ENCODE peak calls at places on chromosomes 12 and 14, in six cellular contexts. G is transverse colon, A is HepG2, U is tibial nerve, J is stomach, D is GM12878. V is an unnamed sample.

GRCh38 chr12:74780458-74781241 is 243.0 kb downstream of the ATXN7L3B start:
- DNase-seq in G (no peak), A (no peak), U (no peak), J (no peak), D (no peak), V (no peak)

GRCh38 chr12:77130193-77130592 is 64.8 kb upstream of the E2F7 start:
- DNase-seq in G (no peak), A (no peak), U (no peak), J (no peak), D (no peak), V (no peak)

GRCh38 chr12:2064078-2064507 is 11.3 kb downstream of the CACNA1C start:
- DNase-seq in G (no peak), A (no peak), U (no peak), J (no peak), D (peak), V (no peak)

GRCh38 chr14:103930051-103930604 is 1.9 kb downstream of the TDRD9 start:
- DNase-seq in G (no peak), A (peak), U (no peak), J (no peak), D (no peak), V (no peak)

GRCh38 chr14:68363841-68364711 is 428.8 kb downstream of the ZFP36L1 start:
- DNase-seq in G (peak), A (peak), U (no peak), J (no peak), D (no peak), V (peak)

GRCh38 chr12:53299101-53299453 is 418 bp upstream of the MYG1 start:
- DNase-seq in G (no peak), A (peak), U (peak), J (no peak), D (no peak), V (no peak)

GRCh38 chr12:49706351-49707126 is 666 bp downstream of the FMNL3 start:
- DNase-seq in G (peak), A (no peak), U (no peak), J (peak), D (no peak), V (peak)

GRCh38 chr14:83217492-83217891 is 1683.8 kb upstream of the SEL1L start:
- DNase-seq in G (no peak), A (no peak), U (peak), J (no peak), D (no peak), V (no peak)

GRCh38 chr14:53646925-53647324 is 309.7 kb downstream of the BMP4 start:
- DNase-seq in G (no peak), A (no peak), U (no peak), J (no peak), D (no peak), V (no peak)

GRCh38 chr14:85813040-85813439 is 283.1 kb downstream of the FLRT2 start:
- DNase-seq in G (no peak), A (no peak), U (no peak), J (no peak), D (no peak), V (no peak)

GRCh38 chr14:72610831-72611200 is 283.1 kb downstream of the DPF3 start:
- DNase-seq in G (no peak), A (no peak), U (no peak), J (no peak), D (no peak), V (no peak)

DNA sequence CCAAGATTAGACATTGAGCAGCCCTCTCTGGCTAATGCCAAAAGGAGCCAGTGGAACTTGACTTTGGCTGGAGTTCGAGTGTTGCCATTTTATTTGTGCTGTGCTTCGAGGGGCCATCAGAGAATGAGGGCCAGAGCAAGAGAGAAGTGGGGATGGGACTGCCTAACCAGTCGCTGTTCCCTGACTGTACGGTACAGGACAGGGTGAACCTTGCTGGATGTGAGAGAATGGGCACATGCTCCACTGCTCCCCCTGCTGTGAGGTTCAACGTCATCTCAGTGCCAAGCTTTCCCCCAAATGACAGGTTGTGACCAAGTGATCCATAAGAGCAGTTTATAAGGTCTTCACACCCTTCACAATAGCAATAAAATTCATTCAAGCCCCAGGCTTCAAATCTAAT is 55.1 kb upstream of the BCL11B start:
- DNase-seq in G (no peak), A (no peak), U (no peak), J (no peak), D (no peak), V (no peak)
- TF ChIP-seq CTCF in G (no peak), A (peak), U (no peak), J (no peak), D (no peak), V (no peak)

GRCh38 chr14:32608880-32609279 is 279.8 kb downstream of the AKAP6 start:
- DNase-seq in G (no peak), A (no peak), U (no peak), J (no peak), D (no peak), V (no peak)

GRCh38 chr14:32606297-32606696 is 277.2 kb downstream of the AKAP6 start:
- DNase-seq in G (no peak), A (no peak), U (no peak), J (no peak), D (no peak), V (no peak)

GRCh38 chr14:32609388-32609787 is 280.3 kb downstream of the AKAP6 start:
- DNase-seq in G (no peak), A (no peak), U (no peak), J (no peak), D (no peak), V (no peak)

GRCh38 chr14:32607399-32607798 is 278.3 kb downstream of the AKAP6 start:
- DNase-seq in G (no peak), A (no peak), U (no peak), J (no peak), D (no peak), V (no peak)

DNA sequence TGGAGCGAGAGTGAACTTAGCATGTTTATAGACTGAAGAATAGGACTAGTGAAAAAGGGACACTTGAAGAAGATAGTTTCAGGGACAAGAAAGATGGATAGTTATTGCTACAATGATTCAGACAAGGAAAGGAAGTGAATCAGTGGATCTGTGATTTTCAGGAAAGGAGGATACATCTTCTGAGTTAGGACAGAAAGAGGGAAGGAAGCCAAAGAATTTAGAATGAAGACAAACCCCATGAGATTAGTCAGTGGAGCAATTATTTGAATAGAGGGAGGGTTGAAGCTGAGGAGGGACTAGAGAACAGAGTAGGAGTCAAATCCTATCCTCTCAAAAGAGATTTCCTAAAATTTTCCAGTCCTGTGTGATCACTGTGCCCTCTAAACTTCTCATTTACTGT is 282.7 kb downstream of the AKAP6 start:
- DNase-seq in G (no peak), A (no peak), U (no peak), J (no peak), D (no peak), V (no peak)
- H3K4me3 ChIP-seq in G (no peak), A (no peak), U (no peak), J (no peak), D (no peak), V (no peak)

GRCh38 chr12:50922820-50923219 is 29.5 kb upstream of the HIGD1C start:
- DNase-seq in G (no peak), A (no peak), U (no peak), J (no peak), D (no peak), V (no peak)
- TF ChIP-seq EP300 in G (no peak), A (no peak), U (peak), J (no peak), D (no peak), V (no peak)

DNA sequence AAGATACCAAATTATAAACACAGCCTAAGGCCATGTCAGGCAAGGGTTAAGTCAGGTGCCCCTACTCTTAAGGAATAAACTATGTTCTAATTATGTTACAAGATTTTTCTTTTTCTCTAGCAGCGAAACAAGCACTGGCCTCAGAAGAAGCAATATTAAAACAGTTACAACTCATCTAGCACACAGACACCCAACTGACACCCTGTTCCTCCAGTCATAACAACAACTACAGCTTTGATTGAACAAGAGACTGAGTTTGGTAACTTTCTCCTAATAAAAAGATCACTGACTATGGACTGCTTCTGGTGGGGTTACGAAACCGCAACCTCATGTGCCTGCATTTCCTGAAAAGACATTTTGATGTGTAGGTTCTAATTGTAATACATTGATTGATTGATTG is 3.3 kb upstream of the DAO start:
- DNase-seq in G (no peak), A (no peak), U (no peak), J (no peak), D (no peak), V (no peak)
- TF ChIP-seq CTCF in G (no peak), A (no peak), U (no peak), J (no peak), D (no peak), V (no peak)

DNA sequence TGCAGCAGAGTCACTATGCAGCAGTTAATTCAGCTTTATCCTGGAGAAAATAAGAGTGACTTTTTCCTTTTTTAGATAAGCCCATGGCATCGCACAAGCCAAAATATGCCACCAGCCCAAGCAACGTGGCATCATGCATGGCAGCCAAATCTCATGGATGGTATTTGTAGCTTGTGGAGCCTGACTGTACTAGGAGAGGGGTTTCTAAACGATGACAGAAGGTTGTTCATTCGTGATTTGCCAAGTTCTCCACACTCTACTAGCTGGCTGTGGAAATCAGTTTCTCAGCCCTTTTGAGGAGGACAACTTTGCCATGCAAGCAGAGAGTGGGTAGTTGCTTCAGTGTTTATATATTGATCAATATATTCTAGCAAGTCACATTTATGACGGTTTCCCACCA is 41.4 kb upstream of the ATXN2 start:
- DNase-seq in G (no peak), A (no peak), U (no peak), J (no peak), D (no peak), V (no peak)
- H3K4me3 ChIP-seq in G (no peak), A (no peak), U (no peak), J (no peak), D (no peak), V (no peak)

GRCh38 chr12:110271015-110271414 is 10.0 kb upstream of the ATP2A2 start:
- DNase-seq in G (no peak), A (no peak), U (no peak), J (no peak), D (no peak), V (no peak)

GRCh38 chr12:110266980-110267620 is 13.9 kb upstream of the ATP2A2 start:
- DNase-seq in G (no peak), A (no peak), U (peak), J (no peak), D (no peak), V (peak)

GRCh38 chr12:110266381-110266909 is 14.6 kb upstream of the ATP2A2 start:
- DNase-seq in G (no peak), A (no peak), U (no peak), J (no peak), D (no peak), V (no peak)

GRCh38 chr12:110270125-110270962 is 10.7 kb upstream of the ATP2A2 start:
- DNase-seq in G (no peak), A (peak), U (no peak), J (peak), D (no peak), V (peak)

DNA sequence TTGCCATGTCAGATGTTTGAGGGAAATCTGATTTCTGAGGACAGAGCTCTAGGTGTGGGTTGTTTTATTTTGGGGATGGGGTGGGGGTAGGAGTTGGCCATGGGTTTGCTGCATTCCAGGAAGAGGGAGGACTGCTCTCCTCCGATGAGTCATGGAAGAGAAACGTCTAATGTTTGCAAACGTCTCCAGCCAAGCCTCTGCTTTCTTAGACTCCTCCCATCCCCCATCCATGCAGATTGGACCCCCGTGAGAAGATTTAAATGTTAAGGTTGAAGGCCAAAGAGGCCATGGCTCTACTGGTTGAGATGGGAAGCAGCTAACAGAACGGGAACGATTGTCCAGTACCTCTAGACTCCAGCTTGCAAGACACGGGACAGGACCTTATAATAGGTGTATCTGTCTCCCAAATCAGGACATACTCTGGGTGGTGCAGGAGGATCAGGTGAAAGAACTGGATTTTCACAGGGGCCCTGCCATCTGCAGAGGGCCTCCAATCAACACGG is 11.4 kb upstream of the ATP2A2 start:
- DNase-seq in G (no peak), A (no peak), U (no peak), J (no peak), D (no peak), V (no peak)
- TF ChIP-seq EP300 in G (no peak), A (no peak), U (no peak), J (no peak), D (no peak), V (no peak)